ENCODE peak calls at places on chromosomes 4 and X, in four cellular contexts. N is GM12878, J is uterus, B is GM12892. K is an unnamed sample.

GRCh38 chr4:144627663-144628076 is 18.3 kb upstream of the HHIP start:
- DNase-seq in J (no peak), B (no peak), N (no peak), K (no peak)

GRCh38 chrX:140432328-140433025 is 72.4 kb downstream of the SOX3 start:
- DNase-seq in J (no peak), N (no peak), B (no peak), K (no peak)

GRCh38 chrX:122517781-122518180 is 666.3 kb upstream of the GRIA3 start:
- DNase-seq in N (no peak), B (no peak), J (no peak), K (no peak)

GRCh38 chrX:22974616-22975015 is 25.1 kb upstream of the DDX53 start:
- DNase-seq in J (no peak), N (no peak), B (no peak), K (no peak)

GRCh38 chrX:108177321-108177990 is 85.9 kb downstream of the ATG4A start:
- DNase-seq in J (no peak), B (no peak), N (no peak), K (no peak)

GRCh38 chrX:72126539-72127140 is 5.1 kb downstream of the RTL5 start:
- DNase-seq in B (peak; percentile 70), J (peak; percentile 90), N (no peak), K (peak; percentile 98)

GRCh38 chr4:102281171-102281842 is 64.0 kb downstream of the SLC39A8 start:
- DNase-seq in N (no peak), J (no peak), B (no peak), K (no peak)

GRCh38 chr4:17347445-17347844 is 164.4 kb downstream of the QDPR start:
- DNase-seq in B (no peak), J (peak; percentile 42), N (no peak), K (no peak)

GRCh38 chrX:68842781-68843581 is 14.2 kb downstream of the EFNB1 start:
- DNase-seq in N (no peak), J (no peak), B (no peak), K (no peak)

GRCh38 chr4:140095694-140096482 is 58.1 kb downstream of the MAML3 start:
- DNase-seq in J (no peak), B (no peak), N (no peak), K (peak; percentile 85)

GRCh38 chr4:186781032-186781917 is 57.6 kb upstream of the FAT1 start:
- DNase-seq in N (no peak), B (no peak), J (no peak), K (no peak)

GRCh38 chr4:156437666-156438065 is 484.0 kb upstream of the CTSO start:
- DNase-seq in J (no peak), B (no peak), N (no peak), K (no peak)

GRCh38 chrX:42098897-42099296 is 175.5 kb upstream of the CASK start:
- DNase-seq in B (no peak), N (no peak), J (no peak), K (no peak)

GRCh38 chrX:63561425-63561824 is 210.3 kb upstream of the SPIN4 start:
- DNase-seq in J (no peak), B (no peak), N (no peak), K (no peak)

GRCh38 chr4:108466936-108467902 is 153.2 kb upstream of the RPL34 start:
- DNase-seq in J (no peak), B (no peak), N (peak; percentile 19), K (no peak)

DNA sequence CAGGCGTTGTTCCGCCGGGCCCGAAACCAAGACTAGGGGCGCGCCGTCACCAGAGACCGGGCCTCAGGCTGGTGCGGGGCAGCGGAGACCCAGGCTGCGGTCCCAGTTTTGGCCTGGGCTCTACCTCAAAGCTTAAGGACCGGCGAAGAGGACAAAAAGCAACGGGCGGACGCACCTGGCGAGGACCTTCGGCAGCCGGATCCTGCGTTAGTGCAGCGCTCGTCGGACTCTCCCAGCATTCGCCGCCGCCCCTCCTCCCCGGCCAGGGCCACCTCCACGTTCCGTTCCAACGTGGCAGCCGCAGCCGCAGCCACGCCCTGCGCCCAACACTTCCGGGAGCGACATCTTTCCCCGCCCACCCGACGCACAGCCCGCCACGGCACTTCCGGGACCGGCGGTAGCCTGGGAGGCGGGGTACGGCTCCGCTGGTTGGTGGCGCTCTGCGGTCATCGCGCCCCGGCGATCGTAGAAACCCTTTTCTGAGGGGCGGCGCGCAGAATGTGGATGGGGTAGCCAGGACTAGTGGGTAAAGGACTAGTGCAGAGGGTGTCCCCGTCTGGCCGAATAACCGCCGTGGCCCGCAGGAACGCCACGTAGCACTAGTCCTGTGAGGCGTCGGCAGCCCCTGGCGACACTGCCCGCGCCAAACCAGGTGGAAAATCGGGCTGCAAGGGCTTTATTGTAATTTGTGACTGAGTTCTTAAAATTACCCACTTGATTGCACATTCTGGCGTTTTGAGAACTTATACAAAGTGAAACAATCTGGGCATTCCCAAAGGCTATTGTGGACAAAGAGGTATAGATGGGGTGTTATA is at the start of gene SEC31A:
- DNase-seq in J (peak; percentile 93), N (peak; percentile 84), B (peak; percentile 81), K (peak; percentile 94)
- TF ChIP-seq POLR2A in J (peak; percentile 92), N (peak; percentile 99), B (peak; percentile 94), K (peak; percentile 27)

DNA sequence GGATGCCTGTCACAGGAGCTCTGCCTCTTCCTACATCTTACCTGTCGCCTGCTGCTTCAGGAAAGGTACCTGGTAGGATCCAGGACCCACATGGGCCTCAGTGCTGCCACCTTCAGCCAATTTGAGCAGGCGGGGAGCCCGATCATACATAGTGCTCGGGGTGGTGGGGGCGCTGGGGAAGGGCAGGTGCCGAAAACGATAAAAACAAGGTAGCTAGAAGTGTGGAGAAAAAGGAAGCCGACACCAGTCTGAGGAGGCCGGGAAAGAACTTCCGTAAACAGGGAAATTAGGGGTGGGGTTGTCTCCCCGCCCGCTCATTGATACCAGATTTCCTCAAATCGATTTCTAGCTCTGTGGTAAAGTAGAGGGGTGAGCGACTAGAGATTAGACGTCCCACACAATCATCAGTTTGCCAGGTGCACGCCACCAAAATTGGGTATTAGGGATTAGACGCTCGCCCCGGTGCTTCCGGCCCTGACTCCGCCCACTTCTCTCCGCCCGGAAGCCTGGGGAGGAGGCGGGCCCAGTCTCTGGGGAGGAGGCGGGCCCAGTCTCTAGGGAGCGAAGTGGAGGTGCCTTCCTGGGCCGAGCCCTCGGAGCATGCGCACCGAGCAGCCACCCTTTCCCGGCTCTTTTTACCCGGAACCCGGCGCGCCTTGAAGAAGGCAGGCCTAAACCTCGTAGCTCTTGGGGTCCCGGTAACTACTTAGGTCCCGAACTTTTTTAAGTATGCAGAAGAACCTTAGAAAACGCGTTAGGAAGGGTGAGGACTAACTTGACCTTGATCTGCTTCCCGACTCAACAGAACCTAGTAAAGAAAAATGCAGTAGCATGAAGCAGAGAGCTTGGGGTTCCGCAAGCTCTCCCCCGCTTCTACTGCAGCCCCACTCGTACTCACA is at the start of gene STPG2:
- DNase-seq in J (peak; percentile 86), N (peak; percentile 51), B (peak; percentile 60), K (peak; percentile 85)
- TF ChIP-seq POLR2A in J (peak; percentile 55), N (peak; percentile 79), B (peak; percentile 75), K (no peak)

DNA sequence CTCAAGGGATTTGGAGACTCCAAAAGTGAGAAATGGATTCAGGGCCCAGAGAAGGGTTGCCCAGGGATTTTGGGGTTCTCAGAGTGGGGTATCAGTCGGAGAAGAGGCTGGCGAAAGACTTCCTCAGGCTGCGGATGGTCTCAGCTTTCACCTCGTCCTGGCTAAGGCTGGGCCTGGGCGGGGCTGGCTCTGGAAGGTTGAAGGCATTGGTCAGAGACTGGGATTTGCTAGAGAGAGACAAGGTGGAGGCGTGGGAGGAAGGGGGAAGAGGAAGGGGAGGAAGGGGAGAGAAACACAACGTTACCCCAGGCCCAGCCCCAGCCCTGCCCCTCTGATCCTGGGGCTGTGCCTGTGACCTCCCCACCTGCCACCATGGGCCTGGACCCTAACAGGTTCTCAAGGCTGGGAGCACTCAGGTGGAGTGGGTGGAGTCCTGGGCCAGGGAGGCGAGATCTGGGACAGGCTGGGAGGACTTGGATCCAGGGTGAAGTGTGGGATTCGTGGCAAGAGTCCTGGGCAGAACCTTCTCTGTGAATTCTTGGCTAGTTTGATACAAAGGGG is 9.4 kb upstream of the TIMP1 start:
- DNase-seq in B (no peak), N (no peak), J (no peak), K (peak; percentile 82)
- TF ChIP-seq POLR2A in B (no peak), N (peak; percentile 56), J (no peak), K (no peak)

DNA sequence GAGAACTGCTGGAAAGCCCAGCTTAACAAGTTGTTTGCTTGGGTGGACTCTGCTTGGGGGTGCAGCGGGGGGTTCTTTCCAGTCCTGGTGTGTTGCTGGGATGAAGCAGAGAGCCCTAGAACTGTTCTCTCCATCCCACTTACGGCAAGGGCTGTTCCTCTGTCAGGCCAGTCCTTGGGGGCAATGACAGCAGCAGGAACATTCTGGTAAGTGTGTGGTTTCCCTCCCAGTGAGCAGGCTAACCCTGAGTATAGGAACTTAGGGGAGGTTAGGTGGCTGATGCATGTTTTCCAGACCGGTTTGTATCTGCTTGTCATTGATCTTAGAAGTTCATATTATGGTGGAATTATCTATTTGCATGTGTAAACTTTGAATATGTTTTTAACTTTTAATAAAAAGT is 46.9 kb upstream of the TLR2 start:
- DNase-seq in J (no peak), N (no peak), B (no peak), K (no peak)
- TF ChIP-seq POLR2A in J (no peak), N (peak; percentile 63), B (peak; percentile 41), K (no peak)

GRCh38 chr4:38866973-38867477 is 581 bp upstream of the FAM114A1 start:
- DNase-seq in B (no peak), J (no peak), N (no peak), K (no peak)

GRCh38 chr4:38869511-38869910 is 1.9 kb downstream of the FAM114A1 start:
- DNase-seq in J (no peak), N (no peak), B (no peak), K (no peak)

GRCh38 chr4:38865445-38865844 is 2.2 kb upstream of the FAM114A1 start:
- DNase-seq in B (no peak), N (no peak), J (no peak), K (no peak)

GRCh38 chr4:38868055-38868965 is 704 bp downstream of the FAM114A1 start:
- DNase-seq in J (peak; percentile 58), N (no peak), B (no peak), K (peak; percentile 34)

DNA sequence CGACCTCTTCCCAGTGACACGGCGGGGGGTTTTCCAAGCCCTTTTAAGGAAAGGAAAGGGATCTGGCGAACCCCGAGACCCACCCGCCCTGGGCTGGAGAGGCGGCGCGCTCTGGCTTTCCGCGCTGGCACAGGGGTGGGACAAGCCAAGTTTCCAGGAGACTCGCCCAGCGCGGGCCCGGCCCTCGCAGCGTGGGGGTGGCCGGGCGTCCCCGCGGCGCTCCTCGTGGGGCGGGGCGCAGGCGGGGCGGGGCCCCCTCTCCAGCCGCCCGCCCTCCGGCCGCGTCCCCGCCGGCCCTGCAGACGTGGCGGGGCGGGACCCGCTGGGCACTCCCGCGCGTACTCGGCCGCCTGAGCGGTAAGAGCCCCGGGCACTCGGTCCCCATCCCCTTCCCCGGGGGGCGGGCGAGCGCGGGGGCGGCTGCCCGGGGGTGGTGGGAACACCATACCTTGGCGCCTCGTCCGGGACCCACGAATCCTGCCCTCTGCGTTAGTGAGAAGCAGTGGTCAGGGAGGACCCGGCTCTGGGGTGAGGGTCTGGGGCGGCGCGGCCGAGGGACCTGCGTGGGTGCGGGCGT is at the start of gene FAM114A1:
- DNase-seq in B (peak; percentile 79), N (no peak), J (peak; percentile 78), K (peak; percentile 64)
- TF ChIP-seq POLR2A in B (no peak), N (peak; percentile 80), J (peak; percentile 68), K (no peak)

GRCh38 chr4:168397611-168398169 is 79.1 kb upstream of the DDX60 start:
- DNase-seq in N (no peak), B (no peak), J (no peak), K (no peak)
- TF ChIP-seq POLR2A in N (no peak), B (no peak), J (no peak), K (no peak)

K was measured in lower leg skin.